ENCODE peak calls at places on chromosomes 2 and 18, in seven cellular contexts. One of them, this sample, is unnamed.
A peak's percentile ranks its signal among the peaks of the same experiment; 100 is the strongest.

GRCh38 chr2:220871909-220872308 is 700.2 kb downstream of the EPHA4 start:
- DNase-seq in substantia nigra: no peak
- DNase-seq in NCI-H1417: no peak
- DNase-seq in left colon: no peak
- DNase-seq in HTR-8/SVneo: no peak
- DNase-seq in HEK293T: no peak
- DNase-seq in stimulated activated naive CD4-positive, alpha-beta T cell: no peak
- DNase-seq in this sample: no peak

GRCh38 chr18:27423581-27423980 is 238.5 kb upstream of the CHST9 start:
- DNase-seq in substantia nigra: no peak
- DNase-seq in NCI-H1417: peak; percentile 14
- DNase-seq in left colon: no peak
- DNase-seq in HTR-8/SVneo: no peak
- DNase-seq in HEK293T: no peak
- DNase-seq in stimulated activated naive CD4-positive, alpha-beta T cell: no peak
- DNase-seq in this sample: no peak

GRCh38 chr2:204264068-204264693 is 281.1 kb upstream of the PARD3B start:
- DNase-seq in substantia nigra: no peak
- DNase-seq in NCI-H1417: no peak
- DNase-seq in left colon: no peak
- DNase-seq in HTR-8/SVneo: no peak
- DNase-seq in HEK293T: peak; percentile 46
- DNase-seq in stimulated activated naive CD4-positive, alpha-beta T cell: no peak
- DNase-seq in this sample: no peak

GRCh38 chr2:231854616-231855125 is 68.4 kb downstream of the COPS7B start:
- DNase-seq in substantia nigra: no peak
- DNase-seq in NCI-H1417: no peak
- DNase-seq in left colon: no peak
- DNase-seq in HTR-8/SVneo: no peak
- DNase-seq in HEK293T: no peak
- DNase-seq in stimulated activated naive CD4-positive, alpha-beta T cell: no peak
- DNase-seq in this sample: no peak

GRCh38 chr2:112335600-112335999 is 60.2 kb downstream of the ZC3H6 start:
- DNase-seq in substantia nigra: no peak
- DNase-seq in NCI-H1417: no peak
- DNase-seq in left colon: no peak
- DNase-seq in HTR-8/SVneo: no peak
- DNase-seq in HEK293T: no peak
- DNase-seq in stimulated activated naive CD4-positive, alpha-beta T cell: no peak
- DNase-seq in this sample: no peak

GRCh38 chr2:238875161-238875530 is 27.3 kb downstream of the TWIST2 start:
- DNase-seq in substantia nigra: no peak
- DNase-seq in NCI-H1417: no peak
- DNase-seq in left colon: no peak
- DNase-seq in HTR-8/SVneo: no peak
- DNase-seq in HEK293T: no peak
- DNase-seq in stimulated activated naive CD4-positive, alpha-beta T cell: no peak
- DNase-seq in this sample: no peak

GRCh38 chr2:33709986-33710385 is 110.9 kb upstream of the FAM98A start:
- DNase-seq in substantia nigra: no peak
- DNase-seq in NCI-H1417: no peak
- DNase-seq in left colon: no peak
- DNase-seq in HTR-8/SVneo: no peak
- DNase-seq in HEK293T: no peak
- DNase-seq in stimulated activated naive CD4-positive, alpha-beta T cell: no peak
- DNase-seq in this sample: no peak

GRCh38 chr2:172484253-172484652 is 56.9 kb downstream of the ITGA6 start:
- DNase-seq in substantia nigra: no peak
- DNase-seq in NCI-H1417: no peak
- DNase-seq in left colon: no peak
- DNase-seq in HTR-8/SVneo: peak; percentile 20
- DNase-seq in HEK293T: peak; percentile 23
- DNase-seq in stimulated activated naive CD4-positive, alpha-beta T cell: no peak
- DNase-seq in this sample: peak; percentile 46

This sample was measured in mucosa of descending colon.